ENCODE peak calls at places on chromosomes 16 and 17, in seven cellular contexts. One of them, this sample, is unnamed.
A peak's percentile ranks its signal among the peaks of the same experiment; 100 is the strongest.

GRCh38 chr17:13500947-13501346 is 100.8 kb downstream of the HS3ST3A1 start:
- DNase-seq in mucosa of descending colon: no peak
- DNase-seq in T-helper 17 cell: no peak
- DNase-seq in mesendoderm: no peak
- DNase-seq in hypothalamus: no peak
- DNase-seq in stimulated activated CD4-positive, alpha-beta T cell treated with anti-CD3 and anti-CD28 coated beads, Interleukin-4, amount 100 ng/mL, for 4 hours: no peak
- DNase-seq in NCI-H2171 treated with DMSO at 0.1 percent for 48 hours: no peak
- DNase-seq in this sample: no peak

GRCh38 chr16:82329070-82329469 is 159.0 kb upstream of the MPHOSPH6 start:
- DNase-seq in mucosa of descending colon: no peak
- DNase-seq in T-helper 17 cell: no peak
- DNase-seq in mesendoderm: no peak
- DNase-seq in hypothalamus: no peak
- DNase-seq in stimulated activated CD4-positive, alpha-beta T cell treated with anti-CD3 and anti-CD28 coated beads, Interleukin-4, amount 100 ng/mL, for 4 hours: no peak
- DNase-seq in NCI-H2171 treated with DMSO at 0.1 percent for 48 hours: no peak
- DNase-seq in this sample: no peak

GRCh38 chr16:16154292-16154951 is 68.9 kb downstream of the ABCC6 start:
- DNase-seq in mucosa of descending colon: no peak
- DNase-seq in T-helper 17 cell: no peak
- DNase-seq in mesendoderm: no peak
- DNase-seq in hypothalamus: no peak
- DNase-seq in stimulated activated CD4-positive, alpha-beta T cell treated with anti-CD3 and anti-CD28 coated beads, Interleukin-4, amount 100 ng/mL, for 4 hours: no peak
- DNase-seq in NCI-H2171 treated with DMSO at 0.1 percent for 48 hours: no peak
- DNase-seq in this sample: no peak

GRCh38 chr17:69050999-69051775 is 9.5 kb downstream of the ABCA9 start:
- DNase-seq in mucosa of descending colon: no peak
- DNase-seq in T-helper 17 cell: no peak
- DNase-seq in mesendoderm: no peak
- DNase-seq in hypothalamus: no peak
- DNase-seq in stimulated activated CD4-positive, alpha-beta T cell treated with anti-CD3 and anti-CD28 coated beads, Interleukin-4, amount 100 ng/mL, for 4 hours: no peak
- DNase-seq in NCI-H2171 treated with DMSO at 0.1 percent for 48 hours: no peak
- DNase-seq in this sample: no peak

GRCh38 chr17:8838551-8839095 is 28.9 kb downstream of the PIK3R6 start:
- DNase-seq in mucosa of descending colon: no peak
- DNase-seq in T-helper 17 cell: no peak
- DNase-seq in mesendoderm: no peak
- DNase-seq in hypothalamus: no peak
- DNase-seq in stimulated activated CD4-positive, alpha-beta T cell treated with anti-CD3 and anti-CD28 coated beads, Interleukin-4, amount 100 ng/mL, for 4 hours: no peak
- DNase-seq in NCI-H2171 treated with DMSO at 0.1 percent for 48 hours: no peak
- DNase-seq in this sample: no peak

GRCh38 chr17:66711403-66711802 is 123.5 kb upstream of the CACNG5 start:
- DNase-seq in mucosa of descending colon: no peak
- DNase-seq in T-helper 17 cell: no peak
- DNase-seq in mesendoderm: no peak
- DNase-seq in hypothalamus: no peak
- DNase-seq in stimulated activated CD4-positive, alpha-beta T cell treated with anti-CD3 and anti-CD28 coated beads, Interleukin-4, amount 100 ng/mL, for 4 hours: no peak
- DNase-seq in NCI-H2171 treated with DMSO at 0.1 percent for 48 hours: no peak
- DNase-seq in this sample: no peak

GRCh38 chr16:86747761-86748160 is 169.4 kb downstream of the FOXL1 start:
- DNase-seq in mucosa of descending colon: no peak
- DNase-seq in T-helper 17 cell: no peak
- DNase-seq in mesendoderm: no peak
- DNase-seq in hypothalamus: no peak
- DNase-seq in stimulated activated CD4-positive, alpha-beta T cell treated with anti-CD3 and anti-CD28 coated beads, Interleukin-4, amount 100 ng/mL, for 4 hours: no peak
- DNase-seq in NCI-H2171 treated with DMSO at 0.1 percent for 48 hours: no peak
- DNase-seq in this sample: no peak

GRCh38 chr16:88541109-88541508 is 29.1 kb upstream of the ZC3H18 start:
- DNase-seq in mucosa of descending colon: no peak
- DNase-seq in T-helper 17 cell: no peak
- DNase-seq in mesendoderm: no peak
- DNase-seq in hypothalamus: no peak
- DNase-seq in stimulated activated CD4-positive, alpha-beta T cell treated with anti-CD3 and anti-CD28 coated beads, Interleukin-4, amount 100 ng/mL, for 4 hours: no peak
- DNase-seq in NCI-H2171 treated with DMSO at 0.1 percent for 48 hours: no peak
- DNase-seq in this sample: no peak

GRCh38 chr17:76492989-76493501 is 8.2 kb downstream of the RHBDF2 start:
- DNase-seq in mucosa of descending colon: peak; percentile 56
- DNase-seq in T-helper 17 cell: no peak
- DNase-seq in mesendoderm: no peak
- DNase-seq in hypothalamus: peak; percentile 26
- DNase-seq in stimulated activated CD4-positive, alpha-beta T cell treated with anti-CD3 and anti-CD28 coated beads, Interleukin-4, amount 100 ng/mL, for 4 hours: no peak
- DNase-seq in NCI-H2171 treated with DMSO at 0.1 percent for 48 hours: no peak
- DNase-seq in this sample: peak; percentile 42

GRCh38 chr17:309361-309888 is 43.2 kb downstream of the RPH3AL start:
- DNase-seq in mucosa of descending colon: no peak
- DNase-seq in T-helper 17 cell: no peak
- DNase-seq in mesendoderm: peak; percentile 85
- DNase-seq in hypothalamus: no peak
- DNase-seq in stimulated activated CD4-positive, alpha-beta T cell treated with anti-CD3 and anti-CD28 coated beads, Interleukin-4, amount 100 ng/mL, for 4 hours: no peak
- DNase-seq in NCI-H2171 treated with DMSO at 0.1 percent for 48 hours: no peak
- DNase-seq in this sample: no peak

GRCh38 chr16:23695756-23696155 is 17.1 kb downstream of the PLK1 start:
- DNase-seq in mucosa of descending colon: no peak
- DNase-seq in T-helper 17 cell: no peak
- DNase-seq in mesendoderm: no peak
- DNase-seq in hypothalamus: no peak
- DNase-seq in stimulated activated CD4-positive, alpha-beta T cell treated with anti-CD3 and anti-CD28 coated beads, Interleukin-4, amount 100 ng/mL, for 4 hours: no peak
- DNase-seq in NCI-H2171 treated with DMSO at 0.1 percent for 48 hours: no peak
- DNase-seq in this sample: no peak

GRCh38 chr16:57938936-57939871 is 31.7 kb downstream of the CNGB1 start:
- DNase-seq in mucosa of descending colon: peak; percentile 44
- DNase-seq in T-helper 17 cell: no peak
- DNase-seq in mesendoderm: peak; percentile 31
- DNase-seq in hypothalamus: peak; percentile 9
- DNase-seq in stimulated activated CD4-positive, alpha-beta T cell treated with anti-CD3 and anti-CD28 coated beads, Interleukin-4, amount 100 ng/mL, for 4 hours: no peak
- DNase-seq in NCI-H2171 treated with DMSO at 0.1 percent for 48 hours: no peak
- DNase-seq in this sample: peak; percentile 53

GRCh38 chr17:81978901-81979298 is 1.5 kb downstream of the ASPSCR1 start:
- DNase-seq in mucosa of descending colon: no peak
- DNase-seq in T-helper 17 cell: no peak
- DNase-seq in mesendoderm: no peak
- DNase-seq in hypothalamus: no peak
- DNase-seq in stimulated activated CD4-positive, alpha-beta T cell treated with anti-CD3 and anti-CD28 coated beads, Interleukin-4, amount 100 ng/mL, for 4 hours: no peak
- DNase-seq in NCI-H2171 treated with DMSO at 0.1 percent for 48 hours: no peak
- DNase-seq in this sample: no peak

This sample was measured in anterior cingulate cortex.